ENCODE peak calls at places on chromosomes 6 and 20, in nine cellular contexts. F, Y, S, T, H, K, C, I and E are unnamed samples.

GRCh38 chr6:43915213-43915869 is 145.3 kb downstream of the VEGFA start:
- DNase-seq in F (no peak), Y (no peak), S (no peak), T (no peak), H (no peak), K (no peak), C (no peak), I (no peak), E (no peak)

GRCh38 chr6:10215711-10216110 is 199.2 kb downstream of the TFAP2A start:
- DNase-seq in F (no peak), Y (no peak), S (no peak), T (no peak), H (no peak), K (no peak), C (no peak), I (no peak), E (no peak)

GRCh38 chr20:36862857-36863668 is 12.9 kb upstream of the TLDC2 start:
- DNase-seq in F (no peak), Y (no peak), S (no peak), T (no peak), H (no peak), K (no peak), C (no peak), I (no peak), E (no peak)

GRCh38 chr6:223763-224162 is 68.5 kb upstream of the DUSP22 start:
- DNase-seq in F (peak; percentile 86), Y (no peak), S (no peak), T (peak; percentile 7), H (no peak), K (no peak), C (no peak), I (no peak), E (peak; percentile 29)

GRCh38 chr6:1526689-1527088 is 83.0 kb upstream of the FOXC1 start:
- DNase-seq in F (no peak), Y (peak; percentile 27), S (no peak), T (peak; percentile 19), H (no peak), K (no peak), C (no peak), I (no peak), E (no peak)

GRCh38 chr6:28542440-28543293 is 17.0 kb downstream of the GPX5 start:
- DNase-seq in F (peak; percentile 91), Y (peak; percentile 81), S (no peak), T (peak; percentile 82), H (peak; percentile 76), K (peak; percentile 51), C (peak; percentile 90), I (no peak), E (peak; percentile 65)

GRCh38 chr6:88891135-88891845 is 72.1 kb downstream of the RNGTT start:
- DNase-seq in F (peak; percentile 20), Y (no peak), S (no peak), T (no peak), H (no peak), K (no peak), C (no peak), I (no peak), E (no peak)

GRCh38 chr6:124924333-124924759 is 37.9 kb upstream of the RNF217 start:
- DNase-seq in F (peak; percentile 6), Y (peak; percentile 11), S (no peak), T (peak; percentile 6), H (no peak), K (no peak), C (no peak), I (no peak), E (no peak)

GRCh38 chr6:168137024-168137423 is 58.0 kb upstream of the FRMD1 start:
- DNase-seq in F (no peak), Y (no peak), S (no peak), T (no peak), H (no peak), K (no peak), C (no peak), I (no peak), E (no peak)

GRCh38 chr6:8088886-8089285 is 13.5 kb downstream of the EEF1E1 start:
- DNase-seq in F (no peak), Y (peak; percentile 29), S (no peak), T (no peak), H (no peak), K (no peak), C (no peak), I (no peak), E (no peak)

GRCh38 chr6:116016846-116017545 is 43.7 kb downstream of the FRK start:
- DNase-seq in F (peak; percentile 55), Y (peak; percentile 68), S (no peak), T (no peak), H (no peak), K (peak; percentile 46), C (no peak), I (no peak), E (no peak)

GRCh38 chr20:35791823-35792222 is 20.0 kb downstream of the PHF20 start:
- DNase-seq in F (peak; percentile 93), Y (peak; percentile 37), S (no peak), T (peak; percentile 96), H (no peak), K (peak; percentile 65), C (no peak), I (no peak), E (peak; percentile 37)

GRCh38 chr20:19780261-19780660 is 22.2 kb downstream of the RIN2 start:
- DNase-seq in F (no peak), Y (no peak), S (no peak), T (no peak), H (no peak), K (no peak), C (no peak), I (no peak), E (no peak)

GRCh38 chr20:32731882-32732266 is 11.4 kb downstream of the COMMD7 start:
- DNase-seq in F (no peak), Y (peak; percentile 42), S (no peak), T (no peak), H (no peak), K (no peak), C (no peak), I (no peak), E (no peak)

GRCh38 chr6:141140905-141141304 is 991.8 kb upstream of the GJE1 start:
- DNase-seq in F (no peak), Y (no peak), S (no peak), T (no peak), H (no peak), K (no peak), C (no peak), I (no peak), E (no peak)

GRCh38 chr20:15656124-15656523 is 917.1 kb downstream of the KIF16B start:
- DNase-seq in F (peak; percentile 33), Y (no peak), S (no peak), T (peak; percentile 26), H (no peak), K (no peak), C (no peak), I (no peak), E (no peak)

GRCh38 chr6:51459958-51460357 is 627.5 kb downstream of the PKHD1 start:
- DNase-seq in F (no peak), Y (no peak), S (no peak), T (no peak), H (peak; percentile 30), K (no peak), C (no peak), I (no peak), E (no peak)

GRCh38 chr6:152598858-152599537 is 38.2 kb downstream of the SYNE1 start:
- DNase-seq in F (peak; percentile 21), Y (peak; percentile 36), S (no peak), T (peak; percentile 35), H (no peak), K (no peak), C (no peak), I (no peak), E (no peak)

DNA sequence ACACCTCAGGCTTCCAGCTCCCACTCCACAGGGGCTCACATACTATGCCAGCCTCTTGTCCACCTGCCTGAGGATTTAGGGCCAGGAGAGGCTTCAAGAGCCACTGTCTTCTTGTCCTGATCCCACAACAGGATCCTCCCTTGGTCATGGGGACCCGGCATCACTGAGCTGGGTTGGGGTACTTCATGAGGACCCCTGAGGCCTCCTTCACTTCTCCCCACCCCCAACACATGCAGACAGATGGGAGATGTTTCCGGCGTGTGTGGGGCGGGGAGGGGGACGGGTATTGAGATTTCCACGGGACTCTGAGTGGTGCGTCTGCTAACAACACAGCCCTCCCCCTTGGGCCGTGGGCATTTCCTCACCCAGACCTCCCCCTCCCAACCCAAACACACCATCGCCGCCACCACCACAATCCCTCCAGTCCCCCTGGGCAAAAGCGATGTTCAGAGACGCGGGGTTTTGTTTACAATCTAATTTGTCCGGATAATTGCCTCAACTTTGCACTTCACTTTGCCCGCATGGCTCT is 943 bp upstream of the FOXP4 start:
- DNase-seq in F (no peak), Y (no peak), S (no peak), T (no peak), H (no peak), K (no peak), C (no peak), I (no peak), E (no peak)
- H3K4me3 ChIP-seq in F (peak overlapping the region; percentile 93), Y (peak overlapping the region; percentile 97), S (peak overlapping the region; percentile 99), T (peak overlapping the region; percentile 82), H (peak overlapping the region; percentile 83), K (peak overlapping the region; percentile 90), C (peak overlapping the region; percentile 82), I (peak overlapping the region; percentile 91), E (peak overlapping the region; percentile 72)

GRCh38 chr6:23523771-23524170 is 602.2 kb upstream of the NRSN1 start:
- DNase-seq in F (no peak), Y (no peak), S (no peak), T (no peak), H (no peak), K (no peak), C (no peak), I (no peak), E (no peak)
- H3K4me3 ChIP-seq in F (no peak overlapping the region), Y (no peak overlapping the region), S (no peak overlapping the region), T (no peak overlapping the region), H (no peak overlapping the region), K (no peak overlapping the region), C (no peak overlapping the region), I (no peak overlapping the region), E (no peak overlapping the region)

GRCh38 chr6:26034901-26035300 is 52.3 kb upstream of the HFE start:
- DNase-seq in F (no peak), Y (no peak), S (no peak), T (no peak), H (no peak), K (no peak), C (no peak), I (no peak), E (no peak)
- H3K4me3 ChIP-seq in F (no peak overlapping the region), Y (no peak overlapping the region), S (no peak overlapping the region), T (no peak overlapping the region), H (no peak overlapping the region), K (no peak overlapping the region), C (no peak overlapping the region), I (no peak overlapping the region), E (no peak overlapping the region)

DNA sequence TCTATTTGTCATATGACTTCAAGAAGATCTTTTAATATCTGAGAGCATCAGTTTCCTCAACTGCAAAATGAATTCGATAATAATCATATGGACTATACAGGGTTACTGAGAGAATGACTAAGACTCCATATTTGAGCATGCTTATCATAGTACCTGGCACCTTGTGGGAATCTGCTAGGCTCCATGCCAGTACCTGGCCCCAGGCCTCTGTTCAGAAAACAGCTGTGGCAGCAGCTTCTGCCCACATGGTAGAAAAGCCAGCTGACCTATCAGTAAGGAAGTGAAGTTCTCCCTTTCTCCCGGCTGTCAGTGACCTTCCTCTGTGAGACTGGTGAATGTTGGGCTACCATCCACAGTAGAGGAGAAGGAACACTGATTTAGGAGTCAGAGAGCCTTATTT is 574.9 kb upstream of the CHD6 start:
- DNase-seq in F (no peak), Y (no peak), S (no peak), T (no peak), H (no peak), K (no peak), C (no peak), I (no peak), E (no peak)
- H3K4me3 ChIP-seq in F (no peak overlapping the region), Y (no peak overlapping the region), S (no peak overlapping the region), T (no peak overlapping the region), H (no peak overlapping the region), K (no peak overlapping the region), C (no peak overlapping the region), I (no peak overlapping the region), E (no peak overlapping the region)